ENCODE peak calls at places on chromosomes 13 and 19, in ten cellular contexts. J is NCI-H345; G is progenitor cell of endocrine pancreas; I is glutamatergic neuron; M is activated CD8-positive, alpha-beta T cell treated with anti-CD3 and anti-CD28 coated beads for 36 hours; U is T-helper 2 cell; Z is NCI-H2081; C is immature natural killer cell; S is AG08395; Q is lower leg skin. N is an unnamed sample.

GRCh38 chr19:45351401-45351952 is 10.9 kb downstream of the KLC3 start:
- DNase-seq in J (no peak), G (no peak), I (no peak), M (no peak), U (no peak), Z (no peak), C (no peak), S (no peak), Q (no peak), N (no peak)

GRCh38 chr13:24159921-24160324 is 597 bp upstream of the SPATA13 start:
- DNase-seq in J (no peak), G (no peak), I (no peak), M (no peak), U (no peak), Z (no peak), C (no peak), S (no peak), Q (no peak), N (no peak)

GRCh38 chr13:75993246-75993645 is 357.1 kb downstream of the LMO7 start:
- DNase-seq in J (no peak), G (no peak), I (no peak), M (no peak), U (no peak), Z (no peak), C (no peak), S (no peak), Q (no peak), N (no peak)

GRCh38 chr13:25771641-25772478 is 280.0 kb downstream of the SHISA2 start:
- DNase-seq in J (no peak), G (no peak), I (no peak), M (no peak), U (no peak), Z (no peak), C (no peak), S (no peak), Q (peak), N (no peak)

GRCh38 chr13:24131749-24132148 is 28.8 kb upstream of the SPATA13 start:
- DNase-seq in J (no peak), G (no peak), I (no peak), M (no peak), U (no peak), Z (no peak), C (no peak), S (no peak), Q (no peak), N (no peak)

GRCh38 chr13:47146991-47147783 is 250.3 kb upstream of the HTR2A start:
- DNase-seq in J (no peak), G (no peak), I (no peak), M (no peak), U (no peak), Z (no peak), C (no peak), S (no peak), Q (no peak), N (no peak)

GRCh38 chr13:49908637-49909036 is 27.5 kb downstream of the SPRYD7 start:
- DNase-seq in J (no peak), G (no peak), I (no peak), M (no peak), U (no peak), Z (no peak), C (no peak), S (no peak), Q (no peak), N (peak)

GRCh38 chr19:30512748-30513389 is 140.7 kb downstream of the ZNF536 start:
- DNase-seq in J (no peak), G (no peak), I (no peak), M (no peak), U (no peak), Z (no peak), C (no peak), S (no peak), Q (peak), N (no peak)

GRCh38 chr13:27482996-27483395 is 32.6 kb upstream of the MTIF3 start:
- DNase-seq in J (no peak), G (no peak), I (no peak), M (no peak), U (no peak), Z (no peak), C (peak), S (no peak), Q (peak), N (peak)

GRCh38 chr13:113794086-113794485 is 35.1 kb downstream of the TMEM255B start:
- DNase-seq in J (no peak), G (no peak), I (no peak), M (no peak), U (no peak), Z (no peak), C (no peak), S (no peak), Q (peak), N (no peak)

GRCh38 chr19:47107201-47107952 is 6.2 kb downstream of the ZC3H4 start:
- DNase-seq in J (no peak), G (no peak), I (no peak), M (peak), U (no peak), Z (no peak), C (peak), S (no peak), Q (no peak), N (peak)

GRCh38 chr13:84574851-84575250 is 692.6 kb upstream of the SLITRK1 start:
- DNase-seq in J (no peak), G (no peak), I (no peak), M (no peak), U (no peak), Z (no peak), C (no peak), S (no peak), Q (no peak), N (no peak)